ENCODE peak calls at places on chromosomes 16 and 17, in nine cellular contexts. One of them, this sample, is unnamed.

GRCh38 chr17:79154951-79155557 is 80.4 kb downstream of the ENGASE start:
- DNase-seq in Peyer's patch: no peak
- DNase-seq in IMR-90: no peak
- DNase-seq in upper lobe of right lung: peak
- DNase-seq in mesothelial cell of epicardium: no peak
- DNase-seq in mammary epithelial cell: no peak
- DNase-seq in keratinocyte: no peak
- DNase-seq in ovary: no peak
- DNase-seq in cardiac fibroblast: no peak
- DNase-seq in this sample: no peak

GRCh38 chr16:19853132-19853972 is 31.3 kb downstream of the GPRC5B start:
- DNase-seq in mammary epithelial cell: no peak
- DNase-seq in Peyer's patch: no peak
- DNase-seq in keratinocyte: no peak
- DNase-seq in cardiac fibroblast: no peak
- DNase-seq in ovary: no peak
- DNase-seq in IMR-90: no peak
- DNase-seq in upper lobe of right lung: no peak
- DNase-seq in mesothelial cell of epicardium: no peak
- DNase-seq in this sample: no peak

GRCh38 chr17:45942284-45942683 is 47.9 kb downstream of the MAPT start:
- DNase-seq in mammary epithelial cell: no peak
- DNase-seq in ovary: peak
- DNase-seq in upper lobe of right lung: no peak
- DNase-seq in Peyer's patch: no peak
- DNase-seq in cardiac fibroblast: peak
- DNase-seq in keratinocyte: no peak
- DNase-seq in IMR-90: no peak
- DNase-seq in mesothelial cell of epicardium: no peak
- DNase-seq in this sample: no peak

GRCh38 chr17:29495011-29495410 is 71.8 kb downstream of the ABHD15 start:
- DNase-seq in ovary: no peak
- DNase-seq in mesothelial cell of epicardium: no peak
- DNase-seq in upper lobe of right lung: no peak
- DNase-seq in mammary epithelial cell: peak
- DNase-seq in IMR-90: peak
- DNase-seq in cardiac fibroblast: peak
- DNase-seq in keratinocyte: no peak
- DNase-seq in Peyer's patch: no peak
- DNase-seq in this sample: no peak

GRCh38 chr17:61149862-61150362 is 249.7 kb upstream of the TBX2 start:
- DNase-seq in Peyer's patch: no peak
- DNase-seq in IMR-90: no peak
- DNase-seq in ovary: no peak
- DNase-seq in upper lobe of right lung: no peak
- DNase-seq in mammary epithelial cell: no peak
- DNase-seq in cardiac fibroblast: no peak
- DNase-seq in mesothelial cell of epicardium: no peak
- DNase-seq in keratinocyte: no peak
- DNase-seq in this sample: no peak

GRCh38 chr16:8788578-8789172 is 8.8 kb downstream of the TMEM186 start:
- DNase-seq in upper lobe of right lung: no peak
- DNase-seq in mesothelial cell of epicardium: no peak
- DNase-seq in cardiac fibroblast: no peak
- DNase-seq in mammary epithelial cell: no peak
- DNase-seq in keratinocyte: no peak
- DNase-seq in ovary: no peak
- DNase-seq in Peyer's patch: no peak
- DNase-seq in IMR-90: no peak
- DNase-seq in this sample: no peak

GRCh38 chr17:29857823-29858222 is 72.2 kb downstream of the SSH2 start:
- DNase-seq in ovary: no peak
- DNase-seq in Peyer's patch: no peak
- DNase-seq in mammary epithelial cell: peak
- DNase-seq in cardiac fibroblast: no peak
- DNase-seq in IMR-90: no peak
- DNase-seq in upper lobe of right lung: no peak
- DNase-seq in mesothelial cell of epicardium: no peak
- DNase-seq in keratinocyte: no peak
- DNase-seq in this sample: no peak

GRCh38 chr17:9402590-9403199 is 172.9 kb downstream of the STX8 start:
- DNase-seq in cardiac fibroblast: peak
- DNase-seq in ovary: no peak
- DNase-seq in mammary epithelial cell: no peak
- DNase-seq in Peyer's patch: no peak
- DNase-seq in keratinocyte: no peak
- DNase-seq in mesothelial cell of epicardium: no peak
- DNase-seq in upper lobe of right lung: no peak
- DNase-seq in IMR-90: peak
- DNase-seq in this sample: no peak

GRCh38 chr17:73952498-73953205 is 250.8 kb upstream of the RPL38 start:
- DNase-seq in IMR-90: no peak
- DNase-seq in Peyer's patch: no peak
- DNase-seq in cardiac fibroblast: no peak
- DNase-seq in upper lobe of right lung: peak
- DNase-seq in ovary: no peak
- DNase-seq in mammary epithelial cell: no peak
- DNase-seq in mesothelial cell of epicardium: no peak
- DNase-seq in keratinocyte: no peak
- DNase-seq in this sample: peak

GRCh38 chr16:81657731-81658130 is 121.4 kb upstream of the PLCG2 start:
- DNase-seq in IMR-90: no peak
- DNase-seq in cardiac fibroblast: no peak
- DNase-seq in mammary epithelial cell: no peak
- DNase-seq in ovary: peak
- DNase-seq in mesothelial cell of epicardium: no peak
- DNase-seq in keratinocyte: no peak
- DNase-seq in upper lobe of right lung: no peak
- DNase-seq in Peyer's patch: no peak
- DNase-seq in this sample: no peak

GRCh38 chr17:17882182-17882581 is 45.4 kb upstream of the SREBF1 start:
- DNase-seq in Peyer's patch: no peak
- DNase-seq in cardiac fibroblast: no peak
- DNase-seq in upper lobe of right lung: no peak
- DNase-seq in ovary: no peak
- DNase-seq in mesothelial cell of epicardium: no peak
- DNase-seq in IMR-90: no peak
- DNase-seq in keratinocyte: no peak
- DNase-seq in mammary epithelial cell: no peak
- DNase-seq in this sample: no peak

GRCh38 chr17:11628374-11628773 is 30.1 kb downstream of the DNAH9 start:
- DNase-seq in IMR-90: no peak
- DNase-seq in Peyer's patch: no peak
- DNase-seq in keratinocyte: no peak
- DNase-seq in ovary: no peak
- DNase-seq in cardiac fibroblast: no peak
- DNase-seq in mammary epithelial cell: no peak
- DNase-seq in mesothelial cell of epicardium: no peak
- DNase-seq in upper lobe of right lung: no peak
- DNase-seq in this sample: no peak

GRCh38 chr16:26802440-26802839 is 264.3 kb upstream of the C16orf82 start:
- DNase-seq in mesothelial cell of epicardium: no peak
- DNase-seq in mammary epithelial cell: no peak
- DNase-seq in IMR-90: no peak
- DNase-seq in upper lobe of right lung: no peak
- DNase-seq in Peyer's patch: no peak
- DNase-seq in cardiac fibroblast: no peak
- DNase-seq in keratinocyte: no peak
- DNase-seq in ovary: no peak
- DNase-seq in this sample: no peak

GRCh38 chr16:89668790-89669158 is 11.1 kb downstream of the SPATA33 start:
- DNase-seq in mammary epithelial cell: no peak
- DNase-seq in IMR-90: no peak
- DNase-seq in keratinocyte: no peak
- DNase-seq in cardiac fibroblast: no peak
- DNase-seq in mesothelial cell of epicardium: no peak
- DNase-seq in ovary: no peak
- DNase-seq in Peyer's patch: no peak
- DNase-seq in upper lobe of right lung: no peak
- DNase-seq in this sample: no peak

GRCh38 chr16:739560-740458 is 988 bp downstream of the CIAO3 start:
- DNase-seq in IMR-90: no peak
- DNase-seq in mammary epithelial cell: no peak
- DNase-seq in ovary: no peak
- DNase-seq in keratinocyte: no peak
- DNase-seq in mesothelial cell of epicardium: no peak
- DNase-seq in upper lobe of right lung: peak
- DNase-seq in Peyer's patch: no peak
- DNase-seq in cardiac fibroblast: no peak
- DNase-seq in this sample: no peak

GRCh38 chr17:56121661-56122060 is 31.6 kb upstream of the ANKFN1 start:
- DNase-seq in upper lobe of right lung: no peak
- DNase-seq in mammary epithelial cell: no peak
- DNase-seq in mesothelial cell of epicardium: no peak
- DNase-seq in cardiac fibroblast: no peak
- DNase-seq in IMR-90: no peak
- DNase-seq in Peyer's patch: no peak
- DNase-seq in ovary: no peak
- DNase-seq in keratinocyte: no peak
- DNase-seq in this sample: no peak
- TF ChIP-seq CTCF in upper lobe of right lung: no peak
- TF ChIP-seq CTCF in mammary epithelial cell: peak
- TF ChIP-seq CTCF in mesothelial cell of epicardium: no peak
- TF ChIP-seq CTCF in cardiac fibroblast: no peak
- TF ChIP-seq CTCF in IMR-90: peak
- TF ChIP-seq CTCF in Peyer's patch: peak
- TF ChIP-seq CTCF in ovary: no peak
- TF ChIP-seq CTCF in keratinocyte: no peak
- TF ChIP-seq CTCF in this sample: peak

GRCh38 chr17:82357394-82357793 is 1.7 kb upstream of the TEX19 start:
- DNase-seq in IMR-90: no peak
- DNase-seq in ovary: no peak
- DNase-seq in mesothelial cell of epicardium: no peak
- DNase-seq in keratinocyte: no peak
- DNase-seq in Peyer's patch: no peak
- DNase-seq in cardiac fibroblast: no peak
- DNase-seq in mammary epithelial cell: no peak
- DNase-seq in upper lobe of right lung: no peak
- DNase-seq in this sample: no peak

GRCh38 chr17:82361885-82362633 is 3.0 kb downstream of the TEX19 start:
- DNase-seq in mesothelial cell of epicardium: no peak
- DNase-seq in ovary: no peak
- DNase-seq in cardiac fibroblast: no peak
- DNase-seq in IMR-90: no peak
- DNase-seq in keratinocyte: no peak
- DNase-seq in Peyer's patch: no peak
- DNase-seq in upper lobe of right lung: no peak
- DNase-seq in mammary epithelial cell: no peak
- DNase-seq in this sample: no peak

GRCh38 chr17:82356028-82356427 is 3.0 kb upstream of the TEX19 start:
- DNase-seq in ovary: no peak
- DNase-seq in mammary epithelial cell: peak
- DNase-seq in IMR-90: no peak
- DNase-seq in cardiac fibroblast: no peak
- DNase-seq in mesothelial cell of epicardium: no peak
- DNase-seq in keratinocyte: peak
- DNase-seq in upper lobe of right lung: peak
- DNase-seq in Peyer's patch: no peak
- DNase-seq in this sample: no peak

GRCh38 chr17:82356845-82357355 is 2.1 kb upstream of the TEX19 start:
- DNase-seq in Peyer's patch: no peak
- DNase-seq in cardiac fibroblast: no peak
- DNase-seq in keratinocyte: no peak
- DNase-seq in upper lobe of right lung: peak
- DNase-seq in IMR-90: no peak
- DNase-seq in ovary: no peak
- DNase-seq in mammary epithelial cell: no peak
- DNase-seq in mesothelial cell of epicardium: no peak
- DNase-seq in this sample: no peak

GRCh38 chr17:82358467-82359350 is at the start of gene TEX19:
- DNase-seq in IMR-90: no peak
- DNase-seq in ovary: no peak
- DNase-seq in cardiac fibroblast: no peak
- DNase-seq in upper lobe of right lung: no peak
- DNase-seq in keratinocyte: no peak
- DNase-seq in mesothelial cell of epicardium: no peak
- DNase-seq in Peyer's patch: no peak
- DNase-seq in mammary epithelial cell: no peak
- DNase-seq in this sample: no peak
- TF ChIP-seq CTCF in IMR-90: no peak
- TF ChIP-seq CTCF in ovary: no peak
- TF ChIP-seq CTCF in cardiac fibroblast: no peak
- TF ChIP-seq CTCF in upper lobe of right lung: no peak
- TF ChIP-seq CTCF in keratinocyte: no peak
- TF ChIP-seq CTCF in mesothelial cell of epicardium: no peak
- TF ChIP-seq CTCF in Peyer's patch: no peak
- TF ChIP-seq CTCF in mammary epithelial cell: no peak
- TF ChIP-seq CTCF in this sample: no peak

DNA sequence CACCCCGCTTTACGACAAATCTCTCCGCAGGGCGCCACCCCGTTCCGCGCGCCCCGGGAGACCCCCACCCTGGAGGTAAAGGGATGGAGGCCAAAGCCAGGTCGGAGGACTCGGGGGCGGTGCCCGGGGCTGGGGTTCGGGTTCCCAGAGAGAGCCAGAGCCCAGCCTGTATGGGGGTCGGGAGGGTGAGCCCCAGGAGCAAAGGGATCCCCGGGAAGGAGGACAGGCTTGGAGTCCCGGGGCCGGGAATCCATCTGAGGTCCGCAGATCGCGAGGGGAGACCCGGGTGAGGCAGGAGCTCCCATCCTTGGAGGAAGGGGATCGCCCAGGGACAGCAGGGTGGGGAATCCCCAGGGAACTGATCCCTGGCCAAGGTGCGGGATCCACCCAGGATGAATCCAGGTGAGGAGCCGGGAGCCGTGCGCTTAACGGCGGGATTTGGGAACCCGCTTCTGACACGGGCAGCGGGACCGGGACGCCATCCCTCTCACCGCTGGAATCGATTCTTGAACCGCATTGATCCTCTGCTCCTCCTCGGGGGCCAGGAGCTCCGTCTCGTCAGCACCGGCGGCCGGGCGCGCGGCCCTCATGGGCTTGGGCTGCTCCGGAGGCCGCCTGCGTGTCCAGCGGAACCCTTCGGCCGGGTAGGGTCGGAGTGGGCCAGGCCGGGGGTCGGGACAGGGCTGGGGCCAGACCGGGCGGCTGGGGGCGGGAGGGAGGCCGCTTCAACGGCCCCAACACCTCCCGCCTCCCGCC is at the start of gene MMD:
- DNase-seq in keratinocyte: no peak
- DNase-seq in ovary: no peak
- DNase-seq in cardiac fibroblast: no peak
- DNase-seq in upper lobe of right lung: no peak
- DNase-seq in Peyer's patch: no peak
- DNase-seq in mammary epithelial cell: peak
- DNase-seq in mesothelial cell of epicardium: peak
- DNase-seq in IMR-90: no peak
- DNase-seq in this sample: no peak
- TF ChIP-seq CTCF in keratinocyte: no peak
- TF ChIP-seq CTCF in ovary: no peak
- TF ChIP-seq CTCF in cardiac fibroblast: no peak
- TF ChIP-seq CTCF in upper lobe of right lung: no peak
- TF ChIP-seq CTCF in Peyer's patch: no peak
- TF ChIP-seq CTCF in mammary epithelial cell: no peak
- TF ChIP-seq CTCF in mesothelial cell of epicardium: no peak
- TF ChIP-seq CTCF in IMR-90: no peak
- TF ChIP-seq CTCF in this sample: no peak

DNA sequence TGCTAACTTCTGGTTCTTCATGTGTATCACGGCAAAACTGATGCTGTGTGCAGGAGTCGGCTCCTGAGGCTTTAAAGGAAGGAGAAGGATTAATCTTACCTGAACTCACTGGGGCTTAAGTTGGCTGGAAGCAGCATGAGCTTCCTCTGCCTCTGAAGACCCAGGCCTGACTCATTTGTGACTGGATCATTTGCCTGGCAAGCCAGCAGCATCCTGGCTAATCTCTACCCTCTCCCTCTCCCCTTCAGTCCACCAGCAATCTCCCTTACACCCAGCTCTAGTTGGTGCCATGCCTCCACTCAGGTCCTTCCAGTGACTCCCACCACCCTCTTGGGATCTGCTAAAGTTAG is 150.3 kb downstream of the IRX3 start:
- DNase-seq in upper lobe of right lung: no peak
- DNase-seq in IMR-90: peak
- DNase-seq in mesothelial cell of epicardium: no peak
- DNase-seq in keratinocyte: no peak
- DNase-seq in ovary: no peak
- DNase-seq in mammary epithelial cell: peak
- DNase-seq in cardiac fibroblast: peak
- DNase-seq in Peyer's patch: no peak
- DNase-seq in this sample: no peak
- TF ChIP-seq CTCF in upper lobe of right lung: no peak
- TF ChIP-seq CTCF in IMR-90: no peak
- TF ChIP-seq CTCF in mesothelial cell of epicardium: no peak
- TF ChIP-seq CTCF in keratinocyte: no peak
- TF ChIP-seq CTCF in ovary: no peak
- TF ChIP-seq CTCF in mammary epithelial cell: no peak
- TF ChIP-seq CTCF in cardiac fibroblast: no peak
- TF ChIP-seq CTCF in Peyer's patch: no peak
- TF ChIP-seq CTCF in this sample: no peak